ENCODE peak calls at places on chromosomes 4 and X, in five cellular contexts. T is A549, E is IMR-90, M is SK-N-SH, X is GM12878. K is an unnamed sample.

GRCh38 chrX:21800344-21800770 is 39.1 kb upstream of the MBTPS2 start:
- DNase-seq in T (no peak), E (peak), M (no peak), X (no peak), K (no peak)

GRCh38 chrX:96436105-96436504 is 248.5 kb upstream of the DIAPH2 start:
- DNase-seq in T (no peak), E (peak), M (no peak), X (no peak), K (no peak)

GRCh38 chr4:139642364-139642763 is 23.3 kb upstream of the MGST2 start:
- DNase-seq in T (no peak), E (peak), M (no peak), X (no peak), K (no peak)

GRCh38 chr4:150546286-150546685 is 35.7 kb upstream of the MAB21L2 start:
- DNase-seq in T (no peak), E (no peak), M (no peak), X (no peak), K (no peak)

GRCh38 chr4:24810016-24810415 is 14.6 kb downstream of the SOD3 start:
- DNase-seq in T (no peak), E (peak), M (no peak), X (no peak), K (no peak)

GRCh38 chrX:17706676-17707075 is 30.6 kb upstream of the SCML1 start:
- DNase-seq in T (peak), E (peak), M (no peak), X (no peak), K (no peak)

GRCh38 chr4:56469489-56470210 is 2.2 kb downstream of the SRP72 start:
- DNase-seq in T (no peak), E (no peak), M (no peak), X (no peak), K (no peak)

GRCh38 chrX:4240541-4241194 is 527.2 kb upstream of the PRKX start:
- DNase-seq in T (no peak), E (no peak), M (no peak), X (no peak), K (no peak)

GRCh38 chrX:152072236-152072635 is 66.1 kb downstream of the MAGEA10 start:
- DNase-seq in T (peak), E (peak), M (no peak), X (no peak), K (peak)

DNA sequence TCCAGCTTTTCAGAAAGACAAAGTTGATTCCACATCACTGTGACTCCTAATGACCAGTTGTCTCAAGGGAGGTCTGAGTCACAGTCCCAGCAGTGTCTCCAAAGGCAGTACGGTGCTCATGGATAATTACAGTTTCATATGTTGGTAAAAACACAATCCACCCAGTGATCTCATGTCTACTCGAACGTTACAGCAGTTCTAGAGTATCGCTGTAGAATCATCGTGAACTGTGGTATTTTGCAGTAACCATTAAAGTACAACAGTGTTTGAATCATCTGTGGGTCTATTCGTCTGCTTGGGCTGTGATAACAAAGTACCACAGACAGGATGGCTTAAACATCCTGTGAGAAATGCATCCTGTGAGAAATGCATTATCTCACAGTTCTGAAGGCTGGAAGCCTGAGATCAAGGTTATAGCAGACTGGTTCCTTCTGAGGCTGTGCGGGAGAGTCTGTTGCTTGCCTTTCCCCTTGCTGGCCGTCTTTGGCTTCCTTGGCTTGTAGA is 121.1 kb upstream of the SORBS2 start:
- DNase-seq in T (no peak), E (peak), M (no peak), X (no peak), K (no peak)
- TF ChIP-seq RCOR1 in T (no peak), E (no peak), M (no peak), X (no peak), K (no peak)

DNA sequence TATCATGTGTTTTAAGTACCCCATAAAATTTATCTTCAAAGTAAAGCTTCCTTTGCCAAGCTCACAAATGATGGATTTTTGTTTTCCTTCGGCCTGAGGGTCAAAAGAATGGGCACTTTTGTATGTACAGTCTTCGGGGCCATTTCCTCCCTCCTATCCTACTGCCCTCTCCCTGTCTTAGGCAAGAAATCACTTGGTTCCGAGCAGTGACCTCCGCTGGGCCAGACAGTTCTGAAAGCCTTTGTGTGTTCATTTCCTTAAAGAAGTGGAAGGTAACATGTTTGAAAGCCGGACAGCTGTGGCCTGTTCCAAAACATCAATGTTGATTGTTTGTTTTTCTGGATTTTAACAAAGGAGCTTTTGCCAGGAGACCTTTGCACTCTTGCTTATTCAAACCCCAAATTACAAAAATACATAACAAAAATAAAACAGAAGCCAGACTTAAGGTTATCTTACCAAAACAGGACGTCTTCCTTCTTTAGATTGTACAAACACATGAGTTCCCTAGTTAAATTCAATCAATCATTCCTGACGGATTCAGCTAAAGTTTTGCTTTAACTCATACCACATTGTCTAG is 110.6 kb upstream of the LIMCH1 start:
- DNase-seq in T (no peak), E (no peak), M (no peak), X (no peak), K (no peak)
- TF ChIP-seq RCOR1 in T (no peak), E (no peak), M (no peak), X (no peak), K (no peak)

GRCh38 chr4:54709281-54709854 is 51.6 kb downstream of the KIT start:
- DNase-seq in T (no peak), E (peak), M (no peak), X (no peak), K (no peak)
- TF ChIP-seq RCOR1 in T (no peak), E (no peak), M (no peak), X (no peak), K (no peak)

GRCh38 chr4:123943976-123944375 is 547.4 kb downstream of the SPRY1 start:
- DNase-seq in T (no peak), E (no peak), M (no peak), X (no peak), K (no peak)
- TF ChIP-seq RCOR1 in T (no peak), E (no peak), M (no peak), X (no peak), K (no peak)

DNA sequence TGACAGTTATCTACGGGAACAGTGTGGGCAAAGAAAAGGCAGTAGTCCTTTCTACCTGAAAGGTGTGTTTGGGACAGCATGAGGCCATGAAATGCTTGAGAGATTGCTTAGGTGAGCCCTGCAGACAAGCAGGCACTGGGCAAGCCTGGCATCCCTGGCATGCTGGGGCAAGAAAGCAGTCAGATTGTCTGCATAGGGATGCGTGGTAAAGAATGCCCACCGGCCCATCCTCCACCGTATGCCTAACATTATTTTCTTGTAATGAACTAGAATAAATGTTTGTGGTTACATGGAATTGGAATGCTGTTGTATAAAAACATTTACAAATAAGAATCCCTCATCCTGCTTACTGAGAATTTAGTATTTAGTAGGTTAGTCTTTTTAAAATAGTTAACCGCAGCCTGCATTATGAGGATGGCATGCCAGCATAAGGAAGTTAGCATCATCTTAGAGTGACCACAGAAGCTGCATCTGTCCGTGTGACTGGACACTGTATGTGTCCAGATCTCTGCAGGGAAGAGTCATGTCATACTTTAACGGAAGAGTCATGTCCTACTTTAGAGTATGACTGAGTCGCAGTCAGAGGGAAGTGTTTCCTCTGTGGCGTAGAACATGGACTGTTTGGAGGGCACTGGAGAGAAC is 18.9 kb downstream of the ZBTB49 start:
- DNase-seq in T (no peak), E (peak), M (no peak), X (no peak), K (no peak)
- TF ChIP-seq RCOR1 in T (no peak), E (no peak), M (no peak), X (no peak), K (no peak)

GRCh38 chr4:42306221-42307109 is 90.8 kb upstream of the SHISA3 start:
- DNase-seq in T (no peak), E (no peak), M (peak), X (no peak), K (no peak)
- TF ChIP-seq RCOR1 in T (no peak), E (no peak), M (peak), X (no peak), K (no peak)

DNA sequence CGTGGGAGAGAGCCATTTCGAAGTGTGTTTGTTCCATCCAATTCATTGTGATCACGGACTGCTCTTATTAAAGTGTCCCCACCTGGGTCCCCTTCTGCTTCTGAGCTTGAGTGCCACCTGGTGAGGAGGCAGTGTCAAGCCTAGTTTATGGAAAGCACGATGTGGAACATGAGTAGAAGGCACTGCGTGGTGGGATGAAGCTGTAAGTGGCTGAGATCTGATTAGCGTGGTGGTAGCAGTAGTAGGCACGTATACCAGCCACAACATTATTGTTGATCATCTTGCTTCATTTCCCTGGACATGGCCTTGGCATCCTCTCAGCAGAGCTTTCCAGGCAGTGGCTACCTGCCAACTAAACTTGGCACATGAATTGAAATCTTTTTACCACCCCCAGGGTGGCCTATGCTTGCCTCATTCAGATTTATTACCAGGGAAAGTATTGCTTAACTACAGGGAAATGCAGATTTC is 46.4 kb downstream of the GPAT3 start:
- DNase-seq in T (no peak), E (no peak), M (no peak), X (no peak), K (no peak)
- TF ChIP-seq RCOR1 in T (no peak), E (no peak), M (no peak), X (no peak), K (no peak)

K was measured in K562.